ENCODE peak calls at places on chromosomes 3 and 15, in nine cellular contexts. One of them, this sample, is unnamed.

GRCh38 chr15:58457466-58457965 is 25.7 kb downstream of the LIPC start:
- DNase-seq in OCI-LY7: no peak
- DNase-seq in neural progenitor cell: no peak
- DNase-seq in pancreas: no peak
- DNase-seq in CD8-positive, alpha-beta memory T cell: no peak
- DNase-seq in uterus: no peak
- DNase-seq in CD8-positive, alpha-beta T cell: no peak
- DNase-seq in aorta: no peak
- DNase-seq in neuronal stem cell: no peak
- DNase-seq in this sample: no peak

GRCh38 chr3:114827495-114827894 is 319.6 kb downstream of the ZBTB20 start:
- DNase-seq in OCI-LY7: peak; percentile 43
- DNase-seq in pancreas: no peak
- DNase-seq in CD8-positive, alpha-beta T cell: no peak
- DNase-seq in neuronal stem cell: peak; percentile 9
- DNase-seq in uterus: no peak
- DNase-seq in CD8-positive, alpha-beta memory T cell: no peak
- DNase-seq in aorta: no peak
- DNase-seq in neural progenitor cell: peak; percentile 37
- DNase-seq in this sample: peak; percentile 38

GRCh38 chr3:154602241-154602640 is 172.3 kb upstream of the GPR149 start:
- DNase-seq in aorta: no peak
- DNase-seq in neural progenitor cell: no peak
- DNase-seq in OCI-LY7: no peak
- DNase-seq in neuronal stem cell: no peak
- DNase-seq in CD8-positive, alpha-beta memory T cell: no peak
- DNase-seq in CD8-positive, alpha-beta T cell: no peak
- DNase-seq in pancreas: no peak
- DNase-seq in uterus: no peak
- DNase-seq in this sample: no peak

GRCh38 chr3:12751548-12751947 is 7.5 kb downstream of the TMEM40 start:
- DNase-seq in aorta: no peak
- DNase-seq in neuronal stem cell: no peak
- DNase-seq in neural progenitor cell: no peak
- DNase-seq in OCI-LY7: no peak
- DNase-seq in uterus: no peak
- DNase-seq in pancreas: no peak
- DNase-seq in CD8-positive, alpha-beta memory T cell: no peak
- DNase-seq in CD8-positive, alpha-beta T cell: no peak
- DNase-seq in this sample: no peak

GRCh38 chr3:45261333-45262110 is 35.4 kb upstream of the TMEM158 start:
- DNase-seq in CD8-positive, alpha-beta T cell: no peak
- DNase-seq in OCI-LY7: no peak
- DNase-seq in aorta: no peak
- DNase-seq in neuronal stem cell: no peak
- DNase-seq in uterus: no peak
- DNase-seq in pancreas: no peak
- DNase-seq in CD8-positive, alpha-beta memory T cell: no peak
- DNase-seq in neural progenitor cell: no peak
- DNase-seq in this sample: no peak

GRCh38 chr3:5087209-5087608 is 34.9 kb upstream of the ARL8B start:
- DNase-seq in uterus: no peak
- DNase-seq in neural progenitor cell: no peak
- DNase-seq in OCI-LY7: no peak
- DNase-seq in aorta: no peak
- DNase-seq in pancreas: no peak
- DNase-seq in CD8-positive, alpha-beta memory T cell: no peak
- DNase-seq in CD8-positive, alpha-beta T cell: no peak
- DNase-seq in neuronal stem cell: no peak
- DNase-seq in this sample: no peak

GRCh38 chr15:29687939-29688884 is 134.1 kb downstream of the TJP1 start:
- DNase-seq in uterus: no peak
- DNase-seq in OCI-LY7: no peak
- DNase-seq in CD8-positive, alpha-beta T cell: no peak
- DNase-seq in aorta: no peak
- DNase-seq in CD8-positive, alpha-beta memory T cell: no peak
- DNase-seq in neuronal stem cell: no peak
- DNase-seq in neural progenitor cell: no peak
- DNase-seq in pancreas: no peak
- DNase-seq in this sample: no peak

GRCh38 chr15:73873889-73874511 is 636 bp downstream of the TBC1D21 start:
- DNase-seq in neural progenitor cell: peak; percentile 76
- DNase-seq in neuronal stem cell: peak; percentile 41
- DNase-seq in pancreas: no peak
- DNase-seq in CD8-positive, alpha-beta memory T cell: peak; percentile 20
- DNase-seq in CD8-positive, alpha-beta T cell: no peak
- DNase-seq in uterus: no peak
- DNase-seq in aorta: no peak
- DNase-seq in OCI-LY7: peak; percentile 64
- DNase-seq in this sample: peak; percentile 74

GRCh38 chr15:51341366-51342248 is at the start of gene GLDN:
- DNase-seq in aorta: peak; percentile 84
- DNase-seq in neuronal stem cell: peak; percentile 20
- DNase-seq in CD8-positive, alpha-beta T cell: no peak
- DNase-seq in OCI-LY7: no peak
- DNase-seq in CD8-positive, alpha-beta memory T cell: no peak
- DNase-seq in neural progenitor cell: peak; percentile 76
- DNase-seq in pancreas: no peak
- DNase-seq in uterus: peak; percentile 31
- DNase-seq in this sample: no peak

GRCh38 chr3:126159476-126159875 is 20.9 kb downstream of the ALDH1L1 start:
- DNase-seq in aorta: no peak
- DNase-seq in neuronal stem cell: no peak
- DNase-seq in OCI-LY7: no peak
- DNase-seq in uterus: no peak
- DNase-seq in CD8-positive, alpha-beta T cell: no peak
- DNase-seq in pancreas: no peak
- DNase-seq in CD8-positive, alpha-beta memory T cell: no peak
- DNase-seq in neural progenitor cell: no peak
- DNase-seq in this sample: no peak

GRCh38 chr3:45043715-45044299 is 17.7 kb downstream of the CLEC3B start:
- DNase-seq in aorta: no peak
- DNase-seq in OCI-LY7: no peak
- DNase-seq in CD8-positive, alpha-beta T cell: no peak
- DNase-seq in CD8-positive, alpha-beta memory T cell: no peak
- DNase-seq in pancreas: no peak
- DNase-seq in neural progenitor cell: peak; percentile 25
- DNase-seq in neuronal stem cell: no peak
- DNase-seq in uterus: no peak
- DNase-seq in this sample: no peak

GRCh38 chr3:191373327-191373726 is 43.0 kb upstream of the UTS2B start:
- DNase-seq in pancreas: no peak
- DNase-seq in CD8-positive, alpha-beta memory T cell: no peak
- DNase-seq in aorta: no peak
- DNase-seq in neural progenitor cell: no peak
- DNase-seq in neuronal stem cell: no peak
- DNase-seq in CD8-positive, alpha-beta T cell: no peak
- DNase-seq in OCI-LY7: no peak
- DNase-seq in uterus: no peak
- DNase-seq in this sample: no peak
- H3K36me3 ChIP-seq in pancreas: peaks cover 8% of the 10 kb centered on the region
- H3K36me3 ChIP-seq in CD8-positive, alpha-beta memory T cell: no peaks in the 10 kb centered on the region
- H3K36me3 ChIP-seq in aorta: peaks cover 2% of the 10 kb centered on the region
- H3K36me3 ChIP-seq in neural progenitor cell: no peaks in the 10 kb centered on the region
- H3K36me3 ChIP-seq in neuronal stem cell: peaks cover 86% of the 10 kb centered on the region
- H3K36me3 ChIP-seq in CD8-positive, alpha-beta T cell: no peaks in the 10 kb centered on the region
- H3K36me3 ChIP-seq in OCI-LY7: peaks cover 45% of the 10 kb centered on the region
- H3K36me3 ChIP-seq in uterus: no peaks in the 10 kb centered on the region
- H3K36me3 ChIP-seq in this sample: peaks cover 39% of the 10 kb centered on the region

GRCh38 chr3:120425877-120426276 is 24.9 kb downstream of the FSTL1 start:
- DNase-seq in CD8-positive, alpha-beta T cell: no peak
- DNase-seq in pancreas: no peak
- DNase-seq in neural progenitor cell: no peak
- DNase-seq in OCI-LY7: no peak
- DNase-seq in neuronal stem cell: no peak
- DNase-seq in CD8-positive, alpha-beta memory T cell: no peak
- DNase-seq in aorta: peak; percentile 72
- DNase-seq in uterus: peak; percentile 73
- DNase-seq in this sample: no peak

GRCh38 chr3:120425196-120425595 is 25.6 kb downstream of the FSTL1 start:
- DNase-seq in CD8-positive, alpha-beta T cell: no peak
- DNase-seq in CD8-positive, alpha-beta memory T cell: no peak
- DNase-seq in aorta: no peak
- DNase-seq in pancreas: no peak
- DNase-seq in uterus: no peak
- DNase-seq in neuronal stem cell: no peak
- DNase-seq in OCI-LY7: no peak
- DNase-seq in neural progenitor cell: no peak
- DNase-seq in this sample: no peak

GRCh38 chr3:120420855-120421570 is 29.8 kb downstream of the FSTL1 start:
- DNase-seq in CD8-positive, alpha-beta memory T cell: no peak
- DNase-seq in neuronal stem cell: no peak
- DNase-seq in neural progenitor cell: no peak
- DNase-seq in uterus: no peak
- DNase-seq in OCI-LY7: no peak
- DNase-seq in aorta: no peak
- DNase-seq in pancreas: no peak
- DNase-seq in CD8-positive, alpha-beta T cell: no peak
- DNase-seq in this sample: no peak

GRCh38 chr3:120424506-120424905 is 26.3 kb downstream of the FSTL1 start:
- DNase-seq in aorta: no peak
- DNase-seq in neural progenitor cell: no peak
- DNase-seq in OCI-LY7: no peak
- DNase-seq in CD8-positive, alpha-beta memory T cell: no peak
- DNase-seq in CD8-positive, alpha-beta T cell: no peak
- DNase-seq in uterus: no peak
- DNase-seq in neuronal stem cell: no peak
- DNase-seq in pancreas: no peak
- DNase-seq in this sample: no peak

GRCh38 chr3:120423432-120423831 is 27.4 kb downstream of the FSTL1 start:
- DNase-seq in aorta: no peak
- DNase-seq in neural progenitor cell: no peak
- DNase-seq in neuronal stem cell: no peak
- DNase-seq in CD8-positive, alpha-beta T cell: no peak
- DNase-seq in CD8-positive, alpha-beta memory T cell: no peak
- DNase-seq in pancreas: no peak
- DNase-seq in OCI-LY7: no peak
- DNase-seq in uterus: no peak
- DNase-seq in this sample: no peak
- H3K4me1 ChIP-seq in aorta: peaks cover 6% of the 10 kb centered on the region
- H3K4me1 ChIP-seq in neural progenitor cell: peaks cover 11% of the 10 kb centered on the region
- H3K4me1 ChIP-seq in neuronal stem cell: peaks cover 13% of the 10 kb centered on the region
- H3K4me1 ChIP-seq in CD8-positive, alpha-beta T cell: no peaks in the 10 kb centered on the region
- H3K4me1 ChIP-seq in CD8-positive, alpha-beta memory T cell: no peaks in the 10 kb centered on the region
- H3K4me1 ChIP-seq in pancreas: no peaks in the 10 kb centered on the region
- H3K4me1 ChIP-seq in OCI-LY7: peaks cover 4% of the 10 kb centered on the region
- H3K4me1 ChIP-seq in uterus: peaks cover 21% of the 10 kb centered on the region
- H3K4me1 ChIP-seq in this sample: no peaks in the 10 kb centered on the region

GRCh38 chr3:157145566-157145965 is 14.4 kb downstream of the CCNL1 start:
- DNase-seq in CD8-positive, alpha-beta T cell: no peak
- DNase-seq in OCI-LY7: no peak
- DNase-seq in neuronal stem cell: no peak
- DNase-seq in CD8-positive, alpha-beta memory T cell: no peak
- DNase-seq in pancreas: no peak
- DNase-seq in uterus: no peak
- DNase-seq in neural progenitor cell: no peak
- DNase-seq in aorta: no peak
- DNase-seq in this sample: no peak

GRCh38 chr3:157146664-157147082 is 13.3 kb downstream of the CCNL1 start:
- DNase-seq in neural progenitor cell: no peak
- DNase-seq in CD8-positive, alpha-beta T cell: no peak
- DNase-seq in OCI-LY7: no peak
- DNase-seq in uterus: no peak
- DNase-seq in aorta: no peak
- DNase-seq in neuronal stem cell: no peak
- DNase-seq in pancreas: no peak
- DNase-seq in CD8-positive, alpha-beta memory T cell: no peak
- DNase-seq in this sample: no peak

GRCh38 chr3:157149136-157149696 is 10.7 kb downstream of the CCNL1 start:
- DNase-seq in uterus: no peak
- DNase-seq in neuronal stem cell: no peak
- DNase-seq in OCI-LY7: no peak
- DNase-seq in aorta: no peak
- DNase-seq in CD8-positive, alpha-beta T cell: no peak
- DNase-seq in pancreas: no peak
- DNase-seq in CD8-positive, alpha-beta memory T cell: no peak
- DNase-seq in neural progenitor cell: no peak
- DNase-seq in this sample: no peak

GRCh38 chr3:157148123-157148889 is 11.6 kb downstream of the CCNL1 start:
- DNase-seq in pancreas: no peak
- DNase-seq in OCI-LY7: no peak
- DNase-seq in aorta: no peak
- DNase-seq in neuronal stem cell: no peak
- DNase-seq in CD8-positive, alpha-beta T cell: no peak
- DNase-seq in CD8-positive, alpha-beta memory T cell: no peak
- DNase-seq in neural progenitor cell: no peak
- DNase-seq in uterus: no peak
- DNase-seq in this sample: no peak

GRCh38 chr3:157147099-157147803 is 12.7 kb downstream of the CCNL1 start:
- DNase-seq in OCI-LY7: no peak
- DNase-seq in pancreas: no peak
- DNase-seq in neural progenitor cell: no peak
- DNase-seq in CD8-positive, alpha-beta T cell: no peak
- DNase-seq in CD8-positive, alpha-beta memory T cell: no peak
- DNase-seq in neuronal stem cell: no peak
- DNase-seq in aorta: no peak
- DNase-seq in uterus: no peak
- DNase-seq in this sample: no peak
- H3K36me3 ChIP-seq in OCI-LY7: peaks cover 94% of the 10 kb centered on the region
- H3K36me3 ChIP-seq in pancreas: peaks cover 50% of the 10 kb centered on the region
- H3K36me3 ChIP-seq in neural progenitor cell: peaks cover 58% of the 10 kb centered on the region
- H3K36me3 ChIP-seq in CD8-positive, alpha-beta T cell: peaks cover 67% of the 10 kb centered on the region
- H3K36me3 ChIP-seq in CD8-positive, alpha-beta memory T cell: peaks cover 73% of the 10 kb centered on the region
- H3K36me3 ChIP-seq in neuronal stem cell: peaks cover 97% of the 10 kb centered on the region
- H3K36me3 ChIP-seq in aorta: peaks cover 16% of the 10 kb centered on the region
- H3K36me3 ChIP-seq in uterus: no peaks in the 10 kb centered on the region
- H3K36me3 ChIP-seq in this sample: peaks cover 73% of the 10 kb centered on the region

GRCh38 chr3:127349501-127350171 is 61.8 kb upstream of the PRR20G start:
- DNase-seq in OCI-LY7: no peak
- DNase-seq in neural progenitor cell: no peak
- DNase-seq in CD8-positive, alpha-beta T cell: no peak
- DNase-seq in uterus: no peak
- DNase-seq in pancreas: no peak
- DNase-seq in neuronal stem cell: no peak
- DNase-seq in aorta: no peak
- DNase-seq in CD8-positive, alpha-beta memory T cell: no peak
- DNase-seq in this sample: no peak

GRCh38 chr3:127351775-127352350 is 64.0 kb upstream of the PRR20G start:
- DNase-seq in neuronal stem cell: no peak
- DNase-seq in aorta: no peak
- DNase-seq in uterus: no peak
- DNase-seq in pancreas: no peak
- DNase-seq in OCI-LY7: no peak
- DNase-seq in CD8-positive, alpha-beta memory T cell: no peak
- DNase-seq in neural progenitor cell: no peak
- DNase-seq in CD8-positive, alpha-beta T cell: no peak
- DNase-seq in this sample: no peak

GRCh38 chr3:127350172-127351050 is 62.6 kb upstream of the PRR20G start:
- DNase-seq in pancreas: no peak
- DNase-seq in OCI-LY7: no peak
- DNase-seq in CD8-positive, alpha-beta memory T cell: no peak
- DNase-seq in aorta: no peak
- DNase-seq in uterus: no peak
- DNase-seq in neural progenitor cell: no peak
- DNase-seq in neuronal stem cell: no peak
- DNase-seq in CD8-positive, alpha-beta T cell: no peak
- DNase-seq in this sample: no peak

GRCh38 chr3:127352612-127353011 is 64.8 kb upstream of the PRR20G start:
- DNase-seq in neuronal stem cell: no peak
- DNase-seq in CD8-positive, alpha-beta memory T cell: no peak
- DNase-seq in OCI-LY7: no peak
- DNase-seq in pancreas: no peak
- DNase-seq in neural progenitor cell: no peak
- DNase-seq in CD8-positive, alpha-beta T cell: no peak
- DNase-seq in aorta: no peak
- DNase-seq in uterus: no peak
- DNase-seq in this sample: no peak

GRCh38 chr3:127351350-127351749 is 63.5 kb upstream of the PRR20G start:
- DNase-seq in pancreas: no peak
- DNase-seq in CD8-positive, alpha-beta memory T cell: no peak
- DNase-seq in neuronal stem cell: no peak
- DNase-seq in OCI-LY7: no peak
- DNase-seq in uterus: no peak
- DNase-seq in aorta: no peak
- DNase-seq in neural progenitor cell: peak; percentile 35
- DNase-seq in CD8-positive, alpha-beta T cell: no peak
- DNase-seq in this sample: no peak
- H3K4me1 ChIP-seq in pancreas: no peaks in the 10 kb centered on the region
- H3K4me1 ChIP-seq in CD8-positive, alpha-beta memory T cell: no peaks in the 10 kb centered on the region
- H3K4me1 ChIP-seq in neuronal stem cell: peaks cover 13% of the 10 kb centered on the region
- H3K4me1 ChIP-seq in OCI-LY7: no peaks in the 10 kb centered on the region
- H3K4me1 ChIP-seq in uterus: no peaks in the 10 kb centered on the region
- H3K4me1 ChIP-seq in aorta: no peaks in the 10 kb centered on the region
- H3K4me1 ChIP-seq in neural progenitor cell: no peaks in the 10 kb centered on the region
- H3K4me1 ChIP-seq in CD8-positive, alpha-beta T cell: no peaks in the 10 kb centered on the region
- H3K4me1 ChIP-seq in this sample: no peaks in the 10 kb centered on the region

This sample was measured in HAP-1.